ENCODE peak calls at places on chromosome 14, in seven cellular contexts. F is GM12878, Y is HCT116, V is K562, T is H1, K is SK-N-SH, J is HepG2. P is an unnamed sample.

GRCh38 chr14:36773558-36773957 is 111.9 kb downstream of the PAX9 start:
- DNase-seq in F (no peak), Y (no peak), V (no peak), T (no peak), K (no peak), J (no peak), P (no peak)

GRCh38 chr14:55654233-55654632 is 74.2 kb downstream of the KTN1 start:
- DNase-seq in F (no peak), Y (no peak), V (peak; percentile 1), T (no peak), K (no peak), J (no peak), P (no peak)

GRCh38 chr14:36856095-36856878 is 194.6 kb downstream of the PAX9 start:
- DNase-seq in F (no peak), Y (no peak), V (no peak), T (no peak), K (no peak), J (peak; percentile 41), P (peak; percentile 96)

GRCh38 chr14:54715811-54716210 is 148.9 kb downstream of the SAMD4A start:
- DNase-seq in F (no peak), Y (no peak), V (no peak), T (no peak), K (no peak), J (no peak), P (no peak)

GRCh38 chr14:54742492-54743350 is 159.9 kb downstream of the GCH1 start:
- DNase-seq in F (no peak), Y (no peak), V (no peak), T (no peak), K (no peak), J (no peak), P (no peak)

GRCh38 chr14:77760381-77761204 is at the start of gene SNW1:
- DNase-seq in F (no peak), Y (peak; percentile 83), V (peak; percentile 94), T (peak; percentile 88), K (peak; percentile 90), J (peak; percentile 91), P (peak; percentile 91)

GRCh38 chr14:102849522-102850379 is 72.5 kb downstream of the TRAF3 start:
- DNase-seq in F (no peak), Y (no peak), V (peak; percentile 11), T (no peak), K (peak; percentile 73), J (no peak), P (no peak)

GRCh38 chr14:102768223-102769048 is 8.8 kb upstream of the TRAF3 start:
- DNase-seq in F (peak; percentile 86), Y (no peak), V (no peak), T (no peak), K (no peak), J (no peak), P (no peak)

GRCh38 chr14:38839743-38840375 is 263.2 kb downstream of the SEC23A start:
- DNase-seq in F (no peak), Y (no peak), V (no peak), T (no peak), K (no peak), J (no peak), P (no peak)

GRCh38 chr14:100081997-100082625 is 16.9 kb downstream of the EVL start:
- DNase-seq in F (no peak), Y (no peak), V (no peak), T (no peak), K (no peak), J (no peak), P (no peak)

GRCh38 chr14:100605706-100606686 is 18.8 kb upstream of the BEGAIN start:
- DNase-seq in F (no peak), Y (no peak), V (peak; percentile 28), T (no peak), K (peak; percentile 57), J (no peak), P (no peak)

DNA sequence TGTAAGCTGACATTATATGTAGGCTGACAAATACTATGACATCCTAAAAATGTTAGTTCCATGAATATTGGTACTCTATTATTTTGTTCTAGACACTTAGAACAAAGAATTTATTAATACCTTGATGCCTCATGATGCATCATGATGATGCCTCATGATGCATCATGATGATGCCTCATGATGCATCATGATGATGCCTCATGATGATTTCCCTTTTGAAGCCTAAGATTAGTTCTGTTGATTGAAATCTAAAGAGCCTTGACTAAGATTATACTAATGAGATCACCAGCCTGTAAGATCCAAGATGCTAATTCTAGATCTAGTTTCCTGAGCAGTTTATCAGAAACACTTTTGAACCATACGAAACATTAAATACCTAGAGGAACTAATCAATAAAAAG is 4.6 kb upstream of the CEP128 start:
- DNase-seq in F (no peak), Y (no peak), V (no peak), T (no peak), K (no peak), J (no peak), P (no peak)
- TF ChIP-seq JUND in F (no peak), Y (peak; percentile 27), V (no peak), T (no peak), K (no peak), J (no peak), P (no peak)

GRCh38 chr14:93789366-93790130 is 1.3 kb upstream of the PRIMA1 start:
- DNase-seq in F (no peak), Y (no peak), V (no peak), T (peak; percentile 77), K (peak; percentile 42), J (no peak), P (no peak)
- TF ChIP-seq JUND in F (no peak), Y (no peak), V (no peak), T (no peak), K (no peak), J (no peak), P (no peak)

GRCh38 chr14:61608245-61609142 is 86.8 kb upstream of the HIF1A start:
- DNase-seq in F (no peak), Y (no peak), V (no peak), T (no peak), K (peak; percentile 52), J (peak; percentile 71), P (no peak)

GRCh38 chr14:61609885-61610284 is 85.4 kb upstream of the HIF1A start:
- DNase-seq in F (no peak), Y (no peak), V (no peak), T (no peak), K (no peak), J (no peak), P (no peak)

GRCh38 chr14:61607570-61608244 is 87.6 kb upstream of the HIF1A start:
- DNase-seq in F (no peak), Y (no peak), V (no peak), T (no peak), K (peak; percentile 66), J (peak; percentile 15), P (no peak)

GRCh38 chr14:61610900-61611299 is 84.4 kb upstream of the HIF1A start:
- DNase-seq in F (no peak), Y (no peak), V (no peak), T (no peak), K (no peak), J (no peak), P (no peak)

DNA sequence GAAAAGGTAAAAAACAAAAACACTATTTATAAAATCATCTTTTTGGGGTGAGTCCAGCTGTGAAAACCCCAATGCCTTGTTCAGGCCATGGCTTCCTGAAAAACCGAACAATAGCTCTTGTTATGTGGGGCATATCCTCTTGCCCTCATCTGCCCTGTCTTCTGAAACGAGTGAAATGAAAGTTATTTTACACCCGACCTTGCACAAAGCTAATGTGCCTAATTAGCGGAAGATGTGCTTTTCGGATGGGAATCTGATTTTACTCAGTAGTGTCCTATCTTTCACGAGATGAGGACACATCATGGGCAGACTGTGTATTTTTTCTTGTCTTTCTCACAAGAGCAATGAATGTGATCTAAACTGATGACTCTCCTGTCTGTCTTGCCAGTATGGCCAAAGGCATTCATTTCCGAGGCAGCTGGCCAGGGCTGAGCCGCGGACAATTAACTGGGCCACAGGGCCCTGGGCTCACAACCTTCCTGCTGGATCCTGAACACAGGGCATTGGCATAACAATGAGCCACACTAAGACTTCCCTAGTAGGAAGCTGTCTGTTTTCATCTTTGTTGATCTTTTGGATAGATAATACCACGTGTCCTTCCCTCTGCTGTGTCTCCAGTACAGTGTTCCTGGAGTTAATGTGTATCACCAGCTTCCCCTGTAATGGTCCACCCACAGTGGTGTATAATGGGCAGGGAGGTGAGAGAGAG is 86.0 kb upstream of the HIF1A start:
- DNase-seq in F (no peak), Y (no peak), V (no peak), T (no peak), K (peak; percentile 50), J (peak; percentile 63), P (peak; percentile 21)
- TF ChIP-seq JUND in F (no peak), Y (no peak), V (no peak), T (no peak), K (no peak), J (no peak), P (no peak)

GRCh38 chr14:65170768-65171251 is 68.5 kb upstream of the MAX start:
- DNase-seq in F (peak; percentile 40), Y (no peak), V (peak; percentile 11), T (peak; percentile 74), K (peak; percentile 65), J (no peak), P (no peak)
- TF ChIP-seq JUND in F (no peak), Y (no peak), V (no peak), T (no peak), K (no peak), J (no peak), P (no peak)

GRCh38 chr14:99069946-99070345 is 202.1 kb downstream of the BCL11B start:
- DNase-seq in F (no peak), Y (no peak), V (no peak), T (peak; percentile 11), K (no peak), J (no peak), P (no peak)
- TF ChIP-seq JUND in F (no peak), Y (no peak), V (no peak), T (no peak), K (no peak), J (no peak), P (no peak)

GRCh38 chr14:72679106-72679505 is 214.8 kb downstream of the DPF3 start:
- DNase-seq in F (no peak), Y (no peak), V (no peak), T (no peak), K (peak; percentile 48), J (no peak), P (no peak)
- TF ChIP-seq JUND in F (no peak), Y (no peak), V (no peak), T (no peak), K (no peak), J (no peak), P (no peak)

P was measured in T47D.